ENCODE peak calls at places on chromosomes 5 and 9, in nine cellular contexts. U is naive B cell; B is NAMALWA; L is MCF 10A; O is stimulated activated CD4-positive, alpha-beta T cell treated with anti-CD3 and anti-CD28 coated beads, Interleukin-12 subunit alpha, Interleukin-12 subunit beta, amount 100 ng/mL, for 24 hours; H is RPMI7951; V is iPS DF 6.9; I is SHP77; Y is head of caudate nucleus. X is an unnamed sample.

GRCh38 chr9:127384901-127385300 is 12.1 kb upstream of the SLC2A8 start:
- DNase-seq in O (no peak), Y (no peak), L (no peak), V (no peak), H (no peak), B (no peak), U (no peak), I (no peak), X (no peak)

GRCh38 chr5:33827885-33828284 is 63.9 kb downstream of the ADAMTS12 start:
- DNase-seq in B (no peak), O (no peak), L (no peak), V (no peak), H (peak), Y (no peak), U (no peak), I (no peak), X (peak)

GRCh38 chr5:111308951-111309350 is 84.8 kb downstream of the CAMK4 start:
- DNase-seq in Y (no peak), L (peak), U (no peak), H (peak), O (no peak), I (no peak), V (peak), B (no peak), X (peak)

GRCh38 chr5:6781711-6782110 is 68.5 kb downstream of the TENT4A start:
- DNase-seq in B (no peak), I (no peak), Y (no peak), V (no peak), H (no peak), L (no peak), U (no peak), O (no peak), X (peak)

GRCh38 chr9:112007575-112008240 is 111.1 kb downstream of the UGCG start:
- DNase-seq in H (no peak), Y (no peak), U (no peak), O (no peak), L (no peak), B (no peak), I (no peak), V (no peak), X (peak)

GRCh38 chr5:81315336-81315735 is 13.9 kb downstream of the ZCCHC9 start:
- DNase-seq in Y (no peak), H (peak), L (no peak), B (no peak), I (no peak), V (no peak), U (no peak), O (no peak), X (peak)

GRCh38 chr9:113164536-113165300 is 13.9 kb downstream of the SLC31A2 start:
- DNase-seq in O (no peak), Y (peak), I (no peak), U (no peak), H (no peak), L (no peak), B (no peak), V (no peak), X (no peak)

GRCh38 chr5:44542470-44542869 is 153.2 kb upstream of the FGF10 start:
- DNase-seq in V (no peak), U (no peak), Y (no peak), I (no peak), H (no peak), B (no peak), O (no peak), L (no peak), X (no peak)

GRCh38 chr9:128310461-128310860 is 11.8 kb downstream of the TRUB2 start:
- DNase-seq in Y (no peak), O (no peak), U (no peak), V (no peak), I (no peak), L (no peak), H (no peak), B (no peak), X (no peak)

GRCh38 chr9:91815896-91816295 is 134.1 kb downstream of the ROR2 start:
- DNase-seq in I (no peak), B (no peak), H (no peak), O (no peak), U (no peak), L (no peak), V (no peak), Y (no peak), X (no peak)

GRCh38 chr5:171450423-171451246 is 31.2 kb downstream of the FGF18 start:
- DNase-seq in L (peak), H (no peak), U (no peak), I (no peak), V (no peak), Y (no peak), B (no peak), O (peak), X (peak)

GRCh38 chr5:180523629-180524466 is 29.7 kb downstream of the CNOT6 start:
- DNase-seq in I (no peak), L (no peak), H (no peak), V (no peak), U (no peak), B (no peak), Y (no peak), O (no peak), X (peak)

GRCh38 chr5:19172926-19173425 is 815.0 kb downstream of the CDH18 start:
- DNase-seq in B (no peak), H (no peak), O (no peak), V (no peak), L (no peak), I (no peak), U (no peak), Y (no peak), X (no peak)

GRCh38 chr5:179186092-179186419 is 125.9 kb downstream of the ZNF354C start:
- DNase-seq in H (no peak), I (no peak), V (no peak), B (no peak), Y (no peak), O (no peak), L (no peak), U (no peak), X (no peak)

GRCh38 chr9:34993502-34994428 is 4.2 kb downstream of the DNAJB5 start:
- DNase-seq in I (no peak), H (peak), V (no peak), U (no peak), L (peak), Y (no peak), O (no peak), B (no peak), X (peak)

GRCh38 chr9:33113799-33114547 is 37.5 kb upstream of the SMU1 start:
- DNase-seq in O (no peak), I (no peak), H (no peak), U (no peak), Y (peak), V (no peak), L (no peak), B (no peak), X (no peak)

GRCh38 chr9:123536455-123536868 is 180.5 kb downstream of the CRB2 start:
- DNase-seq in L (no peak), B (no peak), U (no peak), V (no peak), I (no peak), H (no peak), Y (no peak), O (no peak), X (no peak)

GRCh38 chr5:35012796-35013195 is 35.0 kb downstream of the AGXT2 start:
- DNase-seq in O (no peak), B (no peak), Y (no peak), L (peak), I (no peak), H (no peak), U (no peak), V (no peak), X (peak)

GRCh38 chr5:73789851-73790281 is 163.9 kb downstream of the ARHGEF28 start:
- DNase-seq in U (no peak), H (peak), I (no peak), Y (no peak), B (no peak), V (no peak), L (no peak), O (no peak), X (no peak)

GRCh38 chr5:4295663-4296339 is 700.2 kb downstream of the IRX1 start:
- DNase-seq in U (no peak), B (peak), I (no peak), H (no peak), O (no peak), L (peak), V (peak), Y (peak), X (no peak)

X was measured in renal cortical epithelial cell.